ENCODE peak calls at places on chromosomes 16 and 17, in eight cellular contexts. One of them, this sample, is unnamed.

GRCh38 chr16:73196670-73197069 is 148.7 kb upstream of the ZFHX3 start:
- DNase-seq in fibroblast of mammary gland: peak; percentile 79
- DNase-seq in adrenal gland: peak; percentile 76
- DNase-seq in A549: peak; percentile 81
- DNase-seq in IMR-90: peak; percentile 53
- DNase-seq in tibial artery: peak; percentile 77
- DNase-seq in AG10803: peak; percentile 54
- DNase-seq in endothelial cell: peak; percentile 78
- DNase-seq in this sample: no peak

GRCh38 chr17:20200016-20200788 is 191.0 kb downstream of the SPECC1 start:
- DNase-seq in AG10803: peak; percentile 41
- DNase-seq in IMR-90: peak; percentile 23
- DNase-seq in fibroblast of mammary gland: peak; percentile 12
- DNase-seq in endothelial cell: no peak
- DNase-seq in adrenal gland: no peak
- DNase-seq in A549: no peak
- DNase-seq in tibial artery: no peak
- DNase-seq in this sample: no peak

GRCh38 chr16:1917665-1918111 is 527 bp downstream of the HS3ST6 start:
- DNase-seq in tibial artery: no peak
- DNase-seq in endothelial cell: no peak
- DNase-seq in AG10803: no peak
- DNase-seq in fibroblast of mammary gland: no peak
- DNase-seq in A549: no peak
- DNase-seq in IMR-90: no peak
- DNase-seq in adrenal gland: no peak
- DNase-seq in this sample: no peak

GRCh38 chr16:85888405-85889331 is 10.3 kb upstream of the IRF8 start:
- DNase-seq in fibroblast of mammary gland: peak; percentile 76
- DNase-seq in IMR-90: peak; percentile 65
- DNase-seq in tibial artery: no peak
- DNase-seq in adrenal gland: no peak
- DNase-seq in AG10803: peak; percentile 67
- DNase-seq in A549: peak; percentile 67
- DNase-seq in endothelial cell: no peak
- DNase-seq in this sample: no peak

GRCh38 chr16:84190731-84191388 is at the start of gene ADAD2:
- DNase-seq in tibial artery: no peak
- DNase-seq in AG10803: no peak
- DNase-seq in endothelial cell: no peak
- DNase-seq in A549: peak; percentile 46
- DNase-seq in IMR-90: no peak
- DNase-seq in fibroblast of mammary gland: no peak
- DNase-seq in adrenal gland: no peak
- DNase-seq in this sample: no peak

GRCh38 chr17:82525712-82526111 is 6.2 kb downstream of the FOXK2 start:
- DNase-seq in IMR-90: no peak
- DNase-seq in AG10803: no peak
- DNase-seq in fibroblast of mammary gland: no peak
- DNase-seq in adrenal gland: no peak
- DNase-seq in A549: no peak
- DNase-seq in endothelial cell: no peak
- DNase-seq in tibial artery: no peak
- DNase-seq in this sample: no peak

GRCh38 chr16:87806246-87806607 is 40.4 kb upstream of the KLHDC4 start:
- DNase-seq in AG10803: peak; percentile 58
- DNase-seq in endothelial cell: no peak
- DNase-seq in adrenal gland: no peak
- DNase-seq in A549: no peak
- DNase-seq in fibroblast of mammary gland: peak; percentile 12
- DNase-seq in IMR-90: peak; percentile 54
- DNase-seq in tibial artery: no peak
- DNase-seq in this sample: no peak

GRCh38 chr17:61410555-61411089 is 11.0 kb downstream of the TBX2 start:
- DNase-seq in fibroblast of mammary gland: peak; percentile 84
- DNase-seq in AG10803: peak; percentile 43
- DNase-seq in A549: peak; percentile 60
- DNase-seq in adrenal gland: peak; percentile 76
- DNase-seq in IMR-90: peak; percentile 86
- DNase-seq in tibial artery: peak; percentile 71
- DNase-seq in endothelial cell: peak; percentile 91
- DNase-seq in this sample: peak; percentile 81

GRCh38 chr16:84061236-84061830 is 18.7 kb upstream of the SLC38A8 start:
- DNase-seq in tibial artery: no peak
- DNase-seq in AG10803: no peak
- DNase-seq in A549: no peak
- DNase-seq in fibroblast of mammary gland: no peak
- DNase-seq in adrenal gland: peak; percentile 13
- DNase-seq in IMR-90: no peak
- DNase-seq in endothelial cell: no peak
- DNase-seq in this sample: no peak

GRCh38 chr17:50649042-50649908 is 14.6 kb downstream of the ABCC3 start:
- DNase-seq in fibroblast of mammary gland: peak; percentile 64
- DNase-seq in tibial artery: no peak
- DNase-seq in IMR-90: peak; percentile 64
- DNase-seq in endothelial cell: no peak
- DNase-seq in adrenal gland: no peak
- DNase-seq in A549: peak; percentile 90
- DNase-seq in AG10803: no peak
- DNase-seq in this sample: no peak

GRCh38 chr17:79473111-79473835 is 137.6 kb downstream of the RBFOX3 start:
- DNase-seq in A549: peak; percentile 100
- DNase-seq in AG10803: no peak
- DNase-seq in endothelial cell: no peak
- DNase-seq in IMR-90: no peak
- DNase-seq in fibroblast of mammary gland: no peak
- DNase-seq in tibial artery: no peak
- DNase-seq in adrenal gland: peak; percentile 38
- DNase-seq in this sample: no peak

GRCh38 chr17:11144358-11145233 is 96.4 kb upstream of the SHISA6 start:
- DNase-seq in adrenal gland: peak; percentile 42
- DNase-seq in tibial artery: no peak
- DNase-seq in fibroblast of mammary gland: peak; percentile 56
- DNase-seq in AG10803: peak; percentile 34
- DNase-seq in IMR-90: no peak
- DNase-seq in A549: peak; percentile 63
- DNase-seq in endothelial cell: no peak
- DNase-seq in this sample: peak; percentile 21

GRCh38 chr16:67848118-67848517 is 625 bp upstream of the CENPT start:
- DNase-seq in fibroblast of mammary gland: no peak
- DNase-seq in IMR-90: no peak
- DNase-seq in A549: no peak
- DNase-seq in tibial artery: no peak
- DNase-seq in AG10803: no peak
- DNase-seq in endothelial cell: no peak
- DNase-seq in adrenal gland: no peak
- DNase-seq in this sample: no peak

GRCh38 chr16:89905511-89906140 is 13.0 kb upstream of the MC1R start:
- DNase-seq in endothelial cell: no peak
- DNase-seq in adrenal gland: no peak
- DNase-seq in fibroblast of mammary gland: peak; percentile 36
- DNase-seq in AG10803: no peak
- DNase-seq in IMR-90: no peak
- DNase-seq in tibial artery: no peak
- DNase-seq in A549: no peak
- DNase-seq in this sample: no peak

GRCh38 chr17:227581-228222 is 46.3 kb upstream of the DOC2B start:
- DNase-seq in tibial artery: peak; percentile 16
- DNase-seq in AG10803: no peak
- DNase-seq in IMR-90: no peak
- DNase-seq in adrenal gland: no peak
- DNase-seq in A549: no peak
- DNase-seq in fibroblast of mammary gland: no peak
- DNase-seq in endothelial cell: no peak
- DNase-seq in this sample: no peak

GRCh38 chr17:16464001-16464640 is 27.9 kb downstream of the LRRC75A start:
- DNase-seq in endothelial cell: no peak
- DNase-seq in IMR-90: no peak
- DNase-seq in tibial artery: no peak
- DNase-seq in adrenal gland: no peak
- DNase-seq in fibroblast of mammary gland: no peak
- DNase-seq in AG10803: no peak
- DNase-seq in A549: no peak
- DNase-seq in this sample: no peak
- TF ChIP-seq CTCF in endothelial cell: no peak
- TF ChIP-seq CTCF in IMR-90: no peak
- TF ChIP-seq CTCF in tibial artery: no peak
- TF ChIP-seq CTCF in adrenal gland: no peak
- TF ChIP-seq CTCF in fibroblast of mammary gland: no peak
- TF ChIP-seq CTCF in AG10803: no peak
- TF ChIP-seq CTCF in A549: no peak
- TF ChIP-seq CTCF in this sample: no peak

DNA sequence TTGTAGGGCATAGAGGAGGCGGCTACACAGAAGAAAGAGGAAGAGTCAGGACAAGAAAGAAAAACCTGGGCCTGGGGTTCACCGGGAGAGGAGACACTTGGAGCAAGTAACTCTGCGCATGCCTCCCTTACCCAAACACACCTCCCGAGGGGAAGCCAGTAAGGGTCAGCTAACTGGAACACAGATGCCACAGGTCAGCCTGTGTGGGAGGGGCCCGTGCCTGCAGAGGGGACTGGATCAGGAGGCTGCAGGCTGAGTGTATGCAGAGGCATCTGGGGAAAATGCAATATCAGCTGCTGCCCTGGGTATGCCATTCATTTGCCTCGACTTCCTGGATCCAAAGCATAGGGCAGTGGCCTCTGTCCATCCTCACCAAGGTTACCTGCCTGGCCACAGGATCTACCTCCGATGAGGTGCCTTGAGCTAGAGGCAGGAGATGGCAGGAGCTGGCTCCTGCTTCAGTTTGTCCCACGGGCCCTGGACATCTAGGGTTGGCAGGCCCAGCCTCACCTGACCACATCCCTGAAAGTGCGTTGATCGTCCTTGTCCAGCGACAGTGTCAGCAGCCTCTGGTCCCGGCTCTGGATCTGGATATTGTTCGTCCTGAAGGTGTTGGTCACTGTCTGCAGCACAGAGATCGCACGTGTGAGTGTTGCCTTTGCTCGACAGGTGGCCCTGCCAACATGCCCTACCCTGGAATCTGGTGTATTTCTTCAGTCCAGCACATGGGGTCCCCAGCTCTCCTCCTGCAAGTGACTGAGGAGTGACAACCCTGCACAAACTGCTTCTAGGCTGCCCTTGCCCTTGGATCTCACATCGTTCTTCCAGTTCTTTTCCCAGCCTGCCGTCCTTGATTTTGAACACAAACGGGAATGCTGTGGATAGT is 4.6 kb upstream of the MFSD6L start:
- DNase-seq in tibial artery: no peak
- DNase-seq in fibroblast of mammary gland: no peak
- DNase-seq in endothelial cell: no peak
- DNase-seq in A549: peak; percentile 32
- DNase-seq in IMR-90: no peak
- DNase-seq in AG10803: no peak
- DNase-seq in adrenal gland: no peak
- DNase-seq in this sample: no peak
- TF ChIP-seq CTCF in tibial artery: no peak
- TF ChIP-seq CTCF in fibroblast of mammary gland: no peak
- TF ChIP-seq CTCF in endothelial cell: no peak
- TF ChIP-seq CTCF in A549: no peak
- TF ChIP-seq CTCF in IMR-90: no peak
- TF ChIP-seq CTCF in AG10803: no peak
- TF ChIP-seq CTCF in adrenal gland: no peak
- TF ChIP-seq CTCF in this sample: peak; percentile 49

GRCh38 chr17:8186446-8186786 is 3.6 kb downstream of the BORCS6 start:
- DNase-seq in A549: no peak
- DNase-seq in tibial artery: no peak
- DNase-seq in AG10803: no peak
- DNase-seq in fibroblast of mammary gland: no peak
- DNase-seq in adrenal gland: no peak
- DNase-seq in endothelial cell: no peak
- DNase-seq in IMR-90: no peak
- DNase-seq in this sample: no peak

GRCh38 chr17:8185580-8186445 is 4.2 kb downstream of the BORCS6 start:
- DNase-seq in tibial artery: peak; percentile 92
- DNase-seq in adrenal gland: peak; percentile 92
- DNase-seq in fibroblast of mammary gland: peak; percentile 65
- DNase-seq in IMR-90: peak; percentile 57
- DNase-seq in endothelial cell: peak; percentile 93
- DNase-seq in A549: peak; percentile 88
- DNase-seq in AG10803: peak; percentile 61
- DNase-seq in this sample: peak; percentile 96

GRCh38 chr17:8188408-8188839 is 1.6 kb downstream of the BORCS6 start:
- DNase-seq in A549: no peak
- DNase-seq in fibroblast of mammary gland: no peak
- DNase-seq in endothelial cell: no peak
- DNase-seq in tibial artery: no peak
- DNase-seq in IMR-90: no peak
- DNase-seq in AG10803: no peak
- DNase-seq in adrenal gland: no peak
- DNase-seq in this sample: no peak

GRCh38 chr17:8187517-8188407 is 2.2 kb downstream of the BORCS6 start:
- DNase-seq in fibroblast of mammary gland: peak; percentile 100
- DNase-seq in IMR-90: peak; percentile 100
- DNase-seq in A549: peak; percentile 100
- DNase-seq in tibial artery: peak; percentile 93
- DNase-seq in endothelial cell: peak; percentile 90
- DNase-seq in AG10803: peak; percentile 100
- DNase-seq in adrenal gland: peak; percentile 90
- DNase-seq in this sample: peak; percentile 90

GRCh38 chr17:8186787-8187516 is 3.0 kb downstream of the BORCS6 start:
- DNase-seq in IMR-90: peak; percentile 97
- DNase-seq in adrenal gland: peak; percentile 92
- DNase-seq in fibroblast of mammary gland: peak; percentile 95
- DNase-seq in AG10803: peak; percentile 96
- DNase-seq in A549: peak; percentile 98
- DNase-seq in tibial artery: peak; percentile 96
- DNase-seq in endothelial cell: peak; percentile 93
- DNase-seq in this sample: peak; percentile 91
- TF ChIP-seq CTCF in IMR-90: peak; percentile 39
- TF ChIP-seq CTCF in adrenal gland: no peak
- TF ChIP-seq CTCF in fibroblast of mammary gland: peak; percentile 38
- TF ChIP-seq CTCF in AG10803: peak; percentile 52
- TF ChIP-seq CTCF in A549: peak; percentile 20
- TF ChIP-seq CTCF in tibial artery: peak; percentile 27
- TF ChIP-seq CTCF in endothelial cell: no peak
- TF ChIP-seq CTCF in this sample: no peak

DNA sequence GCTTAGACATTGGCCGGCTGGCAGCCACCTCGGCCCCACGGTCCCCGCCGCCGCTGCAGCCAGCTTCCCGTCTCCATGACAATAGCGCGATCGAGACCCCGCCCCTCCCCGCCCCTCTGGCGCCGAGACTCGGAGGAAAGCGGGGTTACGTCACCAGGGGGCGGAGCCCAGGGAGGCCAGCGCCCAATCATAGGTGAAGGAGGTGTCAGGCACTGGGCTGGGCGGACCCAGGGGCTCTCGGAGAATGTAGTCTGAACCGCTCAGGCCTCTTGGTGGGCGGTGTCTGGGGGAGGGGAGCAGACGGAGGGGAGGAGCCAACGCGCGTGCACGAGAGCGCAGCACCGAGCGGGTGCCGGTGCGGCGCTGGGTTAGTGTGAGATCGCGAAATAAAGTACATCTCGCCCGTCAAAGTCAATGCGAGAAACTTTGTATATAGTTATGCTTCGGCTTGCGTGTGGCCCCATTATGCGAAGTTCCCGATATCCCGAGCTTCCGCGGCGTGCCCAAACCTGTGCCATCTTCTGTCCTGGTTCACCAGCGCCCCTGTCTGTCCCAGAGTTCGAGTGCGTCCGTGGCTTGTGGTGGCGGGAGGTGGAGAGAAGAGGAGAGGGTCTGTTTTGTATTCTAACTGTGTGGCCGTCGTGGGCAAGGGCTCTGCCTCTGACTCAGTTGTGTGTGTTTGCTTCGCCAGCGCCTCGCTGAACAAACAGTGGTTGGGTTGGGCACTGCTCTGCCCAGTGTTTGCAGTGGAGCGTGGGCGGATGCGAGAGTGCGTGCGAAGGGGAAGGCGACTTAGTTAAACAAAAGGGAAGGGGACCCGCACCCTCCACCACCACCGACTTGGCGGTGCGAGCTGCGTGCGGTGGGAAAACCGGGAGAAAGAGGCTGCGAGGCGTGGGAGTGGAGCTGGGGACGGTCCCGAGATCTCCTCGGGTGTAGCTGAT is 1.3 kb upstream of the IRX5 start:
- DNase-seq in A549: peak; percentile 98
- DNase-seq in tibial artery: peak; percentile 99
- DNase-seq in AG10803: peak; percentile 99
- DNase-seq in IMR-90: peak; percentile 94
- DNase-seq in endothelial cell: peak; percentile 100
- DNase-seq in fibroblast of mammary gland: peak; percentile 99
- DNase-seq in adrenal gland: peak; percentile 99
- DNase-seq in this sample: peak; percentile 100
- TF ChIP-seq CTCF in A549: peak; percentile 24
- TF ChIP-seq CTCF in tibial artery: no peak
- TF ChIP-seq CTCF in AG10803: peak; percentile 27
- TF ChIP-seq CTCF in IMR-90: no peak
- TF ChIP-seq CTCF in endothelial cell: peak; percentile 13
- TF ChIP-seq CTCF in fibroblast of mammary gland: no peak
- TF ChIP-seq CTCF in adrenal gland: no peak
- TF ChIP-seq CTCF in this sample: no peak